ENCODE peak calls at places on chromosome 9, in nine cellular contexts. X is A549, M is epithelial cell of esophagus, U is right lobe of liver, Q is sigmoid colon, C is fibroblast of pulmonary artery, E is heart right ventricle, N is colonic mucosa, O is cardiac fibroblast. D is an unnamed sample.

GRCh38 chr9:108003551-108003950 is 514.0 kb upstream of the KLF4 start:
- DNase-seq in U (no peak), C (no peak), N (no peak), Q (no peak), E (no peak), M (no peak), X (no peak), O (no peak), D (no peak)

GRCh38 chr9:81685763-81686613 is 3.4 kb downstream of the TLE1 start:
- DNase-seq in N (peak; percentile 35), Q (no peak), X (peak; percentile 38), M (peak; percentile 14), C (peak; percentile 57), O (peak; percentile 69), U (no peak), E (no peak), D (peak; percentile 94)

GRCh38 chr9:14908221-14909206 is 1.7 kb downstream of the FREM1 start:
- DNase-seq in M (no peak), E (no peak), N (no peak), X (no peak), U (no peak), O (no peak), C (no peak), Q (no peak), D (no peak)

GRCh38 chr9:87336914-87337333 is 160.7 kb upstream of the DAPK1 start:
- DNase-seq in E (peak; percentile 40), X (peak; percentile 88), N (peak; percentile 24), M (peak; percentile 73), U (no peak), O (peak; percentile 90), C (peak; percentile 91), Q (no peak), D (peak; percentile 87)

GRCh38 chr9:38339087-38339486 is 53.4 kb upstream of the ALDH1B1 start:
- DNase-seq in X (no peak), Q (no peak), E (peak; percentile 6), N (no peak), O (peak; percentile 56), C (peak; percentile 39), M (peak; percentile 9), U (no peak), D (no peak)

GRCh38 chr9:21993893-21994525 is at the start of gene CDKN2A:
- DNase-seq in M (peak; percentile 53), C (peak; percentile 55), U (peak; percentile 65), X (no peak), N (peak; percentile 63), Q (no peak), O (peak; percentile 59), E (no peak), D (peak; percentile 25)

GRCh38 chr9:4494806-4495205 is 4.5 kb downstream of the SLC1A1 start:
- DNase-seq in Q (no peak), U (no peak), C (no peak), M (no peak), E (no peak), X (no peak), N (no peak), O (no peak), D (no peak)

GRCh38 chr9:106286249-106286648 is 576.7 kb upstream of the ZNF462 start:
- DNase-seq in Q (no peak), U (no peak), N (no peak), O (no peak), M (peak; percentile 47), E (no peak), C (no peak), X (peak; percentile 11), D (no peak)

GRCh38 chr9:121916008-121916407 is 177.1 kb downstream of the TTLL11 start:
- DNase-seq in Q (no peak), C (peak; percentile 44), E (no peak), O (peak; percentile 50), X (no peak), U (no peak), N (no peak), M (peak; percentile 56), D (no peak)

GRCh38 chr9:36091028-36091953 is 45.2 kb upstream of the GLIPR2 start:
- DNase-seq in C (peak; percentile 81), O (peak; percentile 84), U (peak; percentile 67), X (peak; percentile 58), M (peak; percentile 19), N (peak; percentile 77), E (peak; percentile 39), Q (no peak), D (peak; percentile 95)

GRCh38 chr9:27460225-27461023 is 63.7 kb upstream of the IFNK start:
- DNase-seq in E (peak; percentile 12), M (peak; percentile 75), O (peak; percentile 22), Q (no peak), U (no peak), X (peak; percentile 63), C (peak; percentile 48), N (no peak), D (no peak)

GRCh38 chr9:109319631-109320233 is 1.1 kb downstream of the EPB41L4B start:
- DNase-seq in X (no peak), N (no peak), O (no peak), M (no peak), U (peak; percentile 64), C (no peak), E (no peak), Q (no peak), D (no peak)

GRCh38 chr9:81825831-81826540 is 102.2 kb upstream of the SPATA31D4 start:
- DNase-seq in X (no peak), U (no peak), O (peak; percentile 37), N (no peak), M (peak; percentile 74), E (no peak), Q (no peak), C (peak; percentile 32), D (no peak)

DNA sequence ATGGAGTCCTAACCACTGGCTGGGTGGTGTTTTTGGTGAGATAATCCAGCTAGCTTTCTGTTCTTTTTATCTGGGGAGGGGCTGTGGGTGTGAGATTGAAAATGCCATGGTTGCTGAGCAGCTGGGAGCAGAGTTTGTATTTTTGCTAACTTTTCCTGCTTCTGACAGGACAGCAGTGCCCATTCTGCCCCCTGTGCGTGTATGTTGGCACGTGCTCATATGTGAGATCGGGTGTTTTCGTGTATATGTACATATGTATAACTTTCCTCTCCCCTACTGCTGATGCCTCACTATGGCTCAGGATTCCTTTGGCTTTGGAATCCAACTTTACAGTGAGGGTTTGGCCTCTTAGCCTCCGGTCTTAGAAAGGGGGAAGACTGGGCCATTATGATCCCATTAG is 38.3 kb downstream of the RGS3 start:
- DNase-seq in X (no peak), Q (no peak), U (no peak), O (no peak), N (no peak), M (no peak), E (no peak), C (no peak), D (no peak)
- H3K4me3 ChIP-seq in X (no peak overlapping the region), Q (peak overlapping the region; percentile 4), U (peak overlapping the region; percentile 24), O (no peak overlapping the region), N (no peak overlapping the region), M (no peak overlapping the region), E (peak overlapping the region; percentile 58), C (peak overlapping the region; percentile 25), D (no peak overlapping the region)

DNA sequence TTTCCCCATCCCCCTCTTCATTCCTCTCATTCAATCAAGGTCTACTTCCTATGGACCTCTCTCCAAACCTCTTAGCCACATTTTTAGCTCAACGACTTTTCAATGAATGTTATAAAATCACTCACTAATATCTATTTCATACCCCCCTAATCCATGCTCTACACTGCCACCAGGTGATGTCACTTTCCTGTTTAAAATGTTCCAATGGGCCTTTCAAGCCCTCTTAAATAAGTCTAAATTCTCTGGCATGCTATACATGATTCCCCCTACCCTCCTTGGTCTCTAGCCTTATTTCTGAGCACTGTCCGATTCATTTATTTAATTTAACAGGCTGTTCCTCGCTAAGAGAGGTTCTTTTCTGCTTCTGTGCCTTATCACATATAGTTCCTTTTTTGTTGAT is 9.3 kb downstream of the ABHD17B start:
- DNase-seq in U (no peak), N (no peak), C (no peak), M (no peak), E (no peak), X (no peak), O (no peak), Q (no peak), D (no peak)
- TF ChIP-seq CTCF in U (no peak), N (no peak), C (no peak), M (no peak), E (no peak), X (no peak), O (no peak), Q (no peak), D (no peak)

DNA sequence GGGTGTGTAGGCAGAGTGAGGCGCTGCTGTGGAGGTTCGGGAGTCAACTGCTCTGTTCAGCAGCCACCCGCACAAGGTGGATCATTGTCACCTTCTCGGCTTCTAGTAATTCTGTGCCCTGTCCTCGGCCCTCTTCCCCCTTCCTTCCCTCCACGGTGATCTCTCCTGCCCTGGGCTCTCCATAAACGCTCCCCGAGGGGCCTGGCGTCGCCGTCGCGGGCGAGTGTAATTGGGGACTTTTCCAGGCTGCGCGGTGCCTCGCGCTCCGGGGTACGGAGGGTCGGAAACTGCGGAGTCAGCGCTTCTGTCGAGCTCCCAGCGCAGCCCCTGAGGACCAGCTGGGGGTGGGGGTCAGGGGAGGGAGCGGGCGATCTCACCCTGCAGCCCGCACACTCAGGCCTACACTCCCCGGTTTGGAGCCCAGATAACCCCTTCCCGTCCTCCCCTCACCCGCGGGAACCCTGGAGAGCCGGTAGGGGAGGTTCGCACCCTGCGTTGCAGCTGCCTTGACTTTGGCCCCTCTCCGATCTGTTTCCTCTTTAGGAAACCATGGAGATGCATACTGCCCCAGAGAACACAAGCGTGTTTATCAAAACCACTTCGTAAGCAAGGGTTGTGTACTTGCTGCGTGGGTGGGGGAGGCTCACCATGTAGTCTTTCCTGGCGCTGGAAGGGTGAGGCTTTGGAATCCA is 188.3 kb upstream of the ZNF618 start:
- DNase-seq in U (no peak), E (no peak), X (no peak), C (peak; percentile 53), O (peak; percentile 7), Q (no peak), M (no peak), N (no peak), D (no peak)
- H3K4me3 ChIP-seq in U (no peak overlapping the region), E (peak overlapping the region; percentile 25), X (no peak overlapping the region), C (no peak overlapping the region), O (no peak overlapping the region), Q (no peak overlapping the region), M (no peak overlapping the region), N (no peak overlapping the region), D (no peak overlapping the region)

DNA sequence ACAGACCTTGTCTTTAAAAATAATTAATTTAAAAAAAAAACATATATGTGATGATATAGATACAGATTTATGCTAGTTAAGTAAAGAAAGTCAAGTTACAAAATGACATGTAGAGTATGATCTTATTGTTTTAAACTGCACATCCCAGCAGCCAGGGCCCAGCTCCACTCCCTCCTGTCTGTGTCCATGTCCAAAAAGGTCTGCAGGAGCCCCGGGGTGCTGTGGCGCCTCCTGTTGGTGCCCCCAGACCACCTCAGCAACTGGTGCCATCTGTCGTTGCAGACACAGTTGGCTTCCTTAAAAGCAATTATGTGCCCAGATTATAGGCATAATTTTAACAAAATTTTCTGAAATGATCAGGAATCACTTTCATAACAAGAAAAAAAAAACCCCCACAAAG is 33.3 kb downstream of the IPPK start:
- DNase-seq in Q (peak; percentile 46), X (no peak), M (no peak), C (no peak), U (no peak), E (no peak), O (no peak), N (no peak), D (no peak)
- TF ChIP-seq CTCF in Q (no peak), X (no peak), M (no peak), C (no peak), U (no peak), E (no peak), O (peak; percentile 17), N (no peak), D (no peak)

GRCh38 chr9:134917431-134918373 is at the start of gene FCN1:
- DNase-seq in Q (no peak), U (no peak), M (no peak), N (peak; percentile 6), X (no peak), E (no peak), O (no peak), C (no peak), D (no peak)
- H3K4me3 ChIP-seq in Q (no peak within 1 kb of the TSS), U (no peak within 1 kb of the TSS), M (no peak within 1 kb of the TSS), N (no peak within 1 kb of the TSS), X (no peak within 1 kb of the TSS), E (no peak within 1 kb of the TSS), O (no peak within 1 kb of the TSS), C (no peak within 1 kb of the TSS), D (no peak within 1 kb of the TSS)